ENCODE peak calls at places on chromosomes 2 and 18, in five cellular contexts. G, M, D, I and V are unnamed samples.

GRCh38 chr2:109364212-109364611 is 235.2 kb downstream of the SH3RF3 start:
- DNase-seq in D (no peak), G (no peak), I (no peak), M (no peak), V (no peak)

GRCh38 chr18:21933931-21934765 is 193.6 kb downstream of the MIB1 start:
- DNase-seq in M (no peak), D (no peak), I (no peak), G (peak), V (no peak)

GRCh38 chr2:182616471-182617393 is 99.3 kb upstream of the DNAJC10 start:
- DNase-seq in I (peak), D (no peak), G (no peak), M (no peak), V (no peak)

GRCh38 chr2:165698621-165698946 is 95.5 kb downstream of the GALNT3 start:
- DNase-seq in G (peak), I (peak), D (no peak), M (peak), V (peak)

GRCh38 chr2:207251573-207252192 is 85.9 kb upstream of the KLF7 start:
- DNase-seq in I (peak), G (no peak), D (no peak), M (no peak), V (no peak)

GRCh38 chr2:218368621-218369153 is 12.0 kb downstream of the CATIP start:
- DNase-seq in D (no peak), M (no peak), G (peak), I (peak), V (no peak)

GRCh38 chr2:152508446-152508845 is 173.5 kb downstream of the FMNL2 start:
- DNase-seq in I (no peak), G (no peak), D (peak), M (peak), V (no peak)

GRCh38 chr2:80393996-80394395 is 89.4 kb upstream of the LRRTM1 start:
- DNase-seq in I (no peak), G (no peak), M (no peak), D (no peak), V (no peak)

GRCh38 chr2:146624429-146624828 is 1220.4 kb upstream of the ACVR2A start:
- DNase-seq in M (no peak), G (no peak), I (no peak), D (no peak), V (no peak)

GRCh38 chr2:61885896-61886603 is 2.4 kb downstream of the CCT4 start:
- DNase-seq in M (no peak), G (no peak), D (no peak), I (no peak), V (no peak)

GRCh38 chr2:117436697-117437096 is 377.8 kb upstream of the DDX18 start:
- DNase-seq in I (no peak), D (no peak), M (no peak), G (no peak), V (no peak)

GRCh38 chr2:101790856-101791255 is 93.3 kb downstream of the MAP4K4 start:
- DNase-seq in G (no peak), I (peak), D (no peak), M (peak), V (peak)

GRCh38 chr2:186590538-186591441 is 934 bp downstream of the ITGAV start:
- DNase-seq in I (peak), M (peak), G (peak), D (peak), V (peak)

GRCh38 chr2:144511945-144512344 is 8.0 kb downstream of the ZEB2 start:
- DNase-seq in M (peak), I (no peak), D (no peak), G (peak), V (no peak)

GRCh38 chr2:239214725-239215124 is 186.1 kb downstream of the HDAC4 start:
- DNase-seq in G (no peak), I (no peak), D (no peak), M (no peak), V (no peak)

GRCh38 chr18:11002796-11003195 is 146.6 kb downstream of the PIEZO2 start:
- DNase-seq in M (no peak), G (no peak), D (no peak), I (no peak), V (no peak)

GRCh38 chr2:11720752-11721151 is 25.7 kb upstream of the LPIN1 start:
- DNase-seq in D (no peak), I (no peak), M (no peak), G (no peak), V (no peak)

GRCh38 chr2:237459226-237459625 is 27.8 kb upstream of the MLPH start:
- DNase-seq in G (no peak), M (no peak), D (no peak), I (peak), V (no peak)

GRCh38 chr2:223970343-223971128 is 13.3 kb downstream of the MRPL44 start:
- DNase-seq in D (peak), I (peak), G (peak), M (peak), V (peak)

GRCh38 chr2:150095361-150095760 is 392.1 kb downstream of the RND3 start:
- DNase-seq in G (no peak), D (no peak), M (no peak), I (peak), V (no peak)

GRCh38 chr18:57743008-57743407 is 60.1 kb downstream of the ATP8B1 start:
- DNase-seq in I (peak), M (no peak), G (no peak), D (no peak), V (no peak)

GRCh38 chr18:48376406-48376805 is 32.8 kb downstream of the ZBTB7C start:
- DNase-seq in D (no peak), G (peak), I (no peak), M (no peak), V (no peak)

GRCh38 chr18:10343778-10344177 is 110.7 kb upstream of the APCDD1 start:
- DNase-seq in I (no peak), M (no peak), D (no peak), G (no peak), V (no peak)

GRCh38 chr2:69992310-69993047 is 31.0 kb upstream of the ASPRV1 start:
- DNase-seq in I (no peak), G (no peak), D (no peak), M (peak), V (no peak)

GRCh38 chr2:54574107-54574859 is 118.2 kb downstream of the SPTBN1 start:
- DNase-seq in I (peak), M (no peak), D (peak), G (no peak), V (no peak)

GRCh38 chr18:54388203-54389142 is 30.8 kb downstream of the C18orf54 start:
- DNase-seq in M (peak), I (peak), D (peak), G (peak), V (no peak)

GRCh38 chr2:23002234-23002633 is 382.7 kb upstream of the KLHL29 start:
- DNase-seq in M (no peak), D (no peak), G (peak), I (no peak), V (no peak)

GRCh38 chr2:9003616-9004337 is at the start of gene MBOAT2:
- DNase-seq in G (peak), D (peak), I (peak), M (peak), V (no peak)

GRCh38 chr18:75230210-75231052 is 19.8 kb downstream of the TSHZ1 start:
- DNase-seq in D (no peak), M (peak), I (no peak), G (no peak), V (no peak)
- H3K27ac ChIP-seq in D (no peak), M (no peak), I (no peak), G (no peak), V (no peak)

GRCh38 chr2:47031909-47032668 is 116.5 kb upstream of the MCFD2 start:
- DNase-seq in D (peak), I (peak), G (no peak), M (no peak), V (no peak)
- TF ChIP-seq EZH2 in D (no peak), I (no peak), G (no peak), M (no peak), V (no peak)

GRCh38 chr18:3796434-3796833 is 346.5 kb downstream of the TGIF1 start:
- DNase-seq in I (no peak), D (no peak), G (no peak), M (no peak), V (no peak)
- H3K27ac ChIP-seq in I (no peak), D (no peak), G (no peak), M (no peak), V (no peak)

DNA sequence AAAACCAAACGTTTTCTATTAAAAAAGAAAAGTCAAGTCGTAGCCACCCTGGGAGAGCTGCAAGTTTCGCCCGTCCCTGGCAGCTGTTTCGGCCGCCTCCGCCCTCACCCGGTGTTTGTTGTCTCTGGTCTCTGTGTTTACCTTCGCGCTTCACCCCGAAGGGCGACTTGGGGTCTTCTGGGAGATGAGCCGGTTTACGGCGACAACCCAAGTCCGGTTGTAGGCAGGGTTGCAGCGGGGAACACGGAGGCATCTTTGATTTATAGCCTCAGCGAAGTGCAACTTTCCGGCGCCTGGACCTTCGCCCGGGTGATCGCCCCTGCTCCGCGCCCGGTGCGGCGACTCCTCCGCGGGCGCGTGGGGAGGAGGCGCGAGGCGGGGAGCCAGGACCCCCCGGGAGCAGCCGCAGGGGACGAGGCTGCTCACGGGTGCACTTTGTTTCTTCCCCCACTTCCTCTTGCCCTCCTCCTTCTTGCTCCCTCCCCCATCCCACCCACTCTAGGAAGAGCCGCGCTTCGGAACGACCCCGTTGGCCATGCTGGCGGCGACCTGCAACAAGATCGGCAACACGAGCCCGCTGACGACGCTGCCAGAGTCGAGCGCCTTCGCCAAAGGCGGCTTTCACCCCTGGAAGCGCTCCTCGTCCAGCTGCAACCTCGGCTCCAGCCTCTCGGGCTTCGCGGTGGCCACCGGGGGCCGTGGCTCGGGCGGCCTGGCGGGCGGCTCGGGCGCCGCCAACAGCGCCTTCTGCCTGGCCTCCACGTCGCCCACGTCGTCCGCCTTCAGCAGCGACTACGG is 1.1 kb downstream of the SP9 start:
- DNase-seq in G (peak), D (no peak), M (no peak), I (peak), V (no peak)
- TF ChIP-seq EZH2 in G (peak), D (no peak), M (no peak), I (no peak), V (no peak)

GRCh38 chr2:217219141-217219505 is 359.3 kb upstream of the TNP1 start:
- DNase-seq in M (no peak), D (no peak), I (peak), G (no peak), V (no peak)
- H3K27ac ChIP-seq in M (no peak), D (no peak), I (no peak), G (no peak), V (no peak)

GRCh38 chr2:26605195-26605968 is 35.8 kb downstream of the CIB4 start:
- DNase-seq in D (peak), M (peak), I (peak), G (peak), V (peak)
- TF ChIP-seq EZH2 in D (no peak), M (no peak), I (no peak), G (no peak), V (no peak)

GRCh38 chr2:27959496-27959895 is 69.0 kb downstream of the BABAM2 start:
- DNase-seq in I (peak), M (peak), D (no peak), G (no peak), V (no peak)

GRCh38 chr2:27961997-27962396 is 71.5 kb downstream of the BABAM2 start:
- DNase-seq in M (no peak), D (no peak), I (peak), G (no peak), V (no peak)

GRCh38 chr2:27963454-27963853 is 72.9 kb downstream of the BABAM2 start:
- DNase-seq in I (no peak), M (no peak), D (no peak), G (no peak), V (no peak)

GRCh38 chr2:27958711-27959378 is 68.3 kb downstream of the BABAM2 start:
- DNase-seq in M (no peak), G (no peak), I (peak), D (no peak), V (no peak)

DNA sequence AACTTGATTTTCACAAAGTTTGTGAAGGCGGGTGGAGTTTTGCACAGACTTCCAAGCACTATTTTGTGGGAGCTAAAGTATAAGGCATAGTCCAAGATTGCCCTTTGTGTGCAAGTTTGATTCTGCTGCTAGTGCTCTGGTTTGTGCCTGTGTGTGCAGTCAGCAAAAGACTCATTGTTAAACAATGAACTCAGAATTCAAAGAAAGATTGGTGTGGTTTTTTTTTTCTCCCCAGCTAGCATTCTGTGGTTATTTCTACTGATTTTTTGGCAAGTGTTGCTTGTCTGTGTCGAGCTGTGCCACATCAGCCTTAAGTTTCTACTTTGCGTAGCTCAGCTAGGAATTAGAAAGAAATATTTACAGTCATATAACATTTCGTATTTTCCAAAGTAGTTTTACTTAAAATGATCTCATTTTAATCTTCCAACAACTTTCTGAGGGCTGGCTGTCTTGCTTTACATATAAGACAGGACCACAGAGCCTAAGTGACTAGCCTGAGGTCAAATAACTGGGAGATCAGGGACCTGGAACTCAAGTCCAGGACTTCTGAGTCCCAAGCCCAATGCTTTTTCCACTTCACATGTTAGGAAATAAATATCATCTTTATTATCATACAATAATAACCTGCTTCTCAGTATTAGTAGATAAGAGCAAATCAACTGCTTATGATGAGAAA is 69.8 kb downstream of the BABAM2 start:
- DNase-seq in D (no peak), G (no peak), M (no peak), I (peak), V (no peak)
- H3K27ac ChIP-seq in D (no peak), G (no peak), M (no peak), I (peak), V (peak)